ENCODE peak calls at places on chromosomes 7 and 10, in five cellular contexts. One of them, this sample, is unnamed. For H3K27me3, the result is how much of the 10 kb centered on the place peaks cover.

GRCh38 chr7:140383954-140384713 is 14.2 kb downstream of the SLC37A3 start:
- DNase-seq in neural progenitor cell: no peak
- DNase-seq in body of pancreas: no peak
- DNase-seq in fibroblast of lung: no peak
- DNase-seq in Caco-2: no peak
- DNase-seq in this sample: no peak

GRCh38 chr10:62010366-62010765 is 108.9 kb downstream of the ARID5B start:
- DNase-seq in neural progenitor cell: no peak
- DNase-seq in body of pancreas: no peak
- DNase-seq in fibroblast of lung: no peak
- DNase-seq in Caco-2: no peak
- DNase-seq in this sample: no peak

GRCh38 chr10:115660391-115660790 is 567.2 kb downstream of the ATRNL1 start:
- DNase-seq in neural progenitor cell: no peak
- DNase-seq in body of pancreas: no peak
- DNase-seq in fibroblast of lung: no peak
- DNase-seq in Caco-2: no peak
- DNase-seq in this sample: no peak

GRCh38 chr10:122293156-122293978 is 22.3 kb downstream of the BTBD16 start:
- DNase-seq in neural progenitor cell: no peak
- DNase-seq in body of pancreas: no peak
- DNase-seq in fibroblast of lung: no peak
- DNase-seq in Caco-2: no peak
- DNase-seq in this sample: no peak

GRCh38 chr10:83908987-83909386 is 230.3 kb upstream of the GHITM start:
- DNase-seq in neural progenitor cell: peak
- DNase-seq in body of pancreas: no peak
- DNase-seq in fibroblast of lung: no peak
- DNase-seq in Caco-2: no peak
- DNase-seq in this sample: no peak

GRCh38 chr7:134552105-134552504 is 3.2 kb downstream of the AKR1B15 start:
- DNase-seq in neural progenitor cell: peak
- DNase-seq in body of pancreas: no peak
- DNase-seq in fibroblast of lung: no peak
- DNase-seq in Caco-2: no peak
- DNase-seq in this sample: peak

GRCh38 chr7:132116369-132116768 is 459.9 kb downstream of the PLXNA4 start:
- DNase-seq in neural progenitor cell: no peak
- DNase-seq in body of pancreas: no peak
- DNase-seq in fibroblast of lung: peak
- DNase-seq in Caco-2: no peak
- DNase-seq in this sample: no peak

GRCh38 chr10:68224810-68225209 is 7.1 kb downstream of the ATOH7 start:
- DNase-seq in neural progenitor cell: no peak
- DNase-seq in body of pancreas: no peak
- DNase-seq in fibroblast of lung: peak
- DNase-seq in Caco-2: no peak
- DNase-seq in this sample: no peak

GRCh38 chr10:50997461-50997860 is 76.8 kb upstream of the PRKG1 start:
- DNase-seq in neural progenitor cell: no peak
- DNase-seq in body of pancreas: no peak
- DNase-seq in fibroblast of lung: no peak
- DNase-seq in Caco-2: no peak
- DNase-seq in this sample: no peak

GRCh38 chr7:299628-300027 is 9.7 kb downstream of the FOXL3 start:
- DNase-seq in neural progenitor cell: no peak
- DNase-seq in body of pancreas: no peak
- DNase-seq in fibroblast of lung: no peak
- DNase-seq in Caco-2: peak
- DNase-seq in this sample: no peak
- H3K27me3 ChIP-seq in neural progenitor cell: under half
- H3K27me3 ChIP-seq in body of pancreas: under half
- H3K27me3 ChIP-seq in fibroblast of lung: under half
- H3K27me3 ChIP-seq in Caco-2: under half
- H3K27me3 ChIP-seq in this sample: under half

GRCh38 chr10:117133273-117134083 is 4.6 kb downstream of the VAX1 start:
- DNase-seq in neural progenitor cell: peak
- DNase-seq in body of pancreas: no peak
- DNase-seq in fibroblast of lung: no peak
- DNase-seq in Caco-2: no peak
- DNase-seq in this sample: no peak

GRCh38 chr10:117130862-117131389 is 7.1 kb downstream of the VAX1 start:
- DNase-seq in neural progenitor cell: no peak
- DNase-seq in body of pancreas: no peak
- DNase-seq in fibroblast of lung: no peak
- DNase-seq in Caco-2: no peak
- DNase-seq in this sample: no peak

GRCh38 chr10:117134084-117135025 is 3.7 kb downstream of the VAX1 start:
- DNase-seq in neural progenitor cell: peak
- DNase-seq in body of pancreas: no peak
- DNase-seq in fibroblast of lung: no peak
- DNase-seq in Caco-2: no peak
- DNase-seq in this sample: peak

GRCh38 chr10:117131390-117132327 is 6.4 kb downstream of the VAX1 start:
- DNase-seq in neural progenitor cell: peak
- DNase-seq in body of pancreas: no peak
- DNase-seq in fibroblast of lung: no peak
- DNase-seq in Caco-2: no peak
- DNase-seq in this sample: no peak

DNA sequence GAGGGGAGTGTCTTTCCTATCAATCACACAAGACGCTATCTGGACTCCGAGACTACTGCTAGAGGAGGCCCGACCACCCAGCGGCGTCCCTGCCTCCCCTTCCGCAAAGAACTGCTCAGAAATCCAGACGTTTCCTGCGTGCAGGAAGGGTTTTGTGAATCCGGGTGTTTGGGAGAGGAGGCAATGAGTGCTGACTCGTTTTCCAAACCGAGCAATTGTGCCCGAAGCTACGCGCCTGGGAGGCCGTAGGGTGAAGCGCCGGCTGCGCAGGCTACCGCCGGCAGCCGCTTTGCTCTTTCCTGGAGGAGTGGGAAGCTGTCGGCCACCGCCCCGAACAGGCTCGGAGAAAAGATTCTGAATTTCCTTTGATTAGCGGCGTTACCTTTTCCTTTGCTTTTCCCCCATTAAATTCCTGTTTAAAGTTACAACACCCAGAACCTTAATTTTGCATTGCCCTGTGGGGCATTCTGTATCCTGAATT is 5.3 kb downstream of the VAX1 start:
- DNase-seq in neural progenitor cell: peak
- DNase-seq in body of pancreas: no peak
- DNase-seq in fibroblast of lung: no peak
- DNase-seq in Caco-2: no peak
- DNase-seq in this sample: no peak
- H3K27me3 ChIP-seq in neural progenitor cell: half or more
- H3K27me3 ChIP-seq in body of pancreas: half or more
- H3K27me3 ChIP-seq in fibroblast of lung: half or more
- H3K27me3 ChIP-seq in Caco-2: under half
- H3K27me3 ChIP-seq in this sample: under half

DNA sequence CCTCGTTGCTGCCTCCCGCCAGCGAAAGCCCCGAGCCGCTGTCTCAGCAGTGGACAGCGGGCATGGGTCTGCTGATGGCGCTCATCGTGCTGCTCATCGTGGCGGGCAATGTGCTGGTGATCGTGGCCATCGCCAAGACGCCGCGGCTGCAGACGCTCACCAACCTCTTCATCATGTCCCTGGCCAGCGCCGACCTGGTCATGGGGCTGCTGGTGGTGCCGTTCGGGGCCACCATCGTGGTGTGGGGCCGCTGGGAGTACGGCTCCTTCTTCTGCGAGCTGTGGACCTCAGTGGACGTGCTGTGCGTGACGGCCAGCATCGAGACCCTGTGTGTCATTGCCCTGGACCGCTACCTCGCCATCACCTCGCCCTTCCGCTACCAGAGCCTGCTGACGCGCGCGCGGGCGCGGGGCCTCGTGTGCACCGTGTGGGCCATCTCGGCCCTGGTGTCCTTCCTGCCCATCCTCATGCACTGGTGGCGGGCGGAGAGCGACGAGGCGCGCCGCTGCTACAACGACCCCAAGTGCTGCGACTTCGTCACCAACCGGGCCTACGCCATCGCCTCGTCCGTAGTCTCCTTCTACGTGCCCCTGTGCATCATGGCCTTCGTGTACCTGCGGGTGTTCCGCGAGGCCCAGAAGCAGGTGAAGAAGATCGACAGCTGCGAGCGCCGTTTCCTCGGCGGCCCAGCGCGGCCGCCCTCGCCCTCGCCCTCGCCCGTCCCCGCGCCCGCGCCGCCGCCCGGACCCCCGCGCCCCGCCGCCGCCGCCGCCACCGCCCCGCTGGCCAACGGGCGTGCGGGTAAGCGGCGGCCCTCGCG is 795 bp downstream of the ADRB1 start:
- DNase-seq in neural progenitor cell: peak
- DNase-seq in body of pancreas: no peak
- DNase-seq in fibroblast of lung: no peak
- DNase-seq in Caco-2: no peak
- DNase-seq in this sample: no peak
- H3K27me3 ChIP-seq in neural progenitor cell: half or more
- H3K27me3 ChIP-seq in body of pancreas: under half
- H3K27me3 ChIP-seq in fibroblast of lung: under half
- H3K27me3 ChIP-seq in Caco-2: under half
- H3K27me3 ChIP-seq in this sample: under half

GRCh38 chr7:65429642-65430343 is 56.1 kb downstream of the ZNF92 start:
- DNase-seq in neural progenitor cell: no peak
- DNase-seq in body of pancreas: no peak
- DNase-seq in fibroblast of lung: no peak
- DNase-seq in Caco-2: no peak
- DNase-seq in this sample: no peak
- H3K27me3 ChIP-seq in neural progenitor cell: under half
- H3K27me3 ChIP-seq in body of pancreas: under half
- H3K27me3 ChIP-seq in fibroblast of lung: under half
- H3K27me3 ChIP-seq in Caco-2: under half
- H3K27me3 ChIP-seq in this sample: under half

GRCh38 chr7:129212596-129212995 is 12.2 kb upstream of the AHCYL2 start:
- DNase-seq in neural progenitor cell: no peak
- DNase-seq in body of pancreas: no peak
- DNase-seq in fibroblast of lung: no peak
- DNase-seq in Caco-2: no peak
- DNase-seq in this sample: no peak
- H3K27me3 ChIP-seq in neural progenitor cell: under half
- H3K27me3 ChIP-seq in body of pancreas: under half
- H3K27me3 ChIP-seq in fibroblast of lung: under half
- H3K27me3 ChIP-seq in Caco-2: under half
- H3K27me3 ChIP-seq in this sample: under half

GRCh38 chr7:1673581-1674102 is 3.6 kb downstream of the ELFN1 start:
- DNase-seq in neural progenitor cell: no peak
- DNase-seq in body of pancreas: peak
- DNase-seq in fibroblast of lung: no peak
- DNase-seq in Caco-2: peak
- DNase-seq in this sample: no peak
- H3K27me3 ChIP-seq in neural progenitor cell: half or more
- H3K27me3 ChIP-seq in body of pancreas: under half
- H3K27me3 ChIP-seq in fibroblast of lung: under half
- H3K27me3 ChIP-seq in Caco-2: under half
- H3K27me3 ChIP-seq in this sample: under half

This sample was measured in HAP-1.